ENCODE peak calls at places on chromosomes 11 and 22, in ten cellular contexts. One of them, this sample, is unnamed.
A peak's percentile ranks its signal among the peaks of the same experiment; 100 is the strongest.

GRCh38 chr22:41876675-41877074 is 38.2 kb downstream of the SHISA8 start:
- DNase-seq in amniotic stem cell: no peak
- DNase-seq in CD4-positive, alpha-beta T cell: no peak
- DNase-seq in dermis microvascular lymphatic vessel endothelial cell: no peak
- DNase-seq in NCI-H1092: no peak
- DNase-seq in RWPE1: no peak
- DNase-seq in lower leg skin: no peak
- DNase-seq in stomach: no peak
- DNase-seq in neural crest cell: no peak
- DNase-seq in activated effector memory CD4-positive, alpha-beta T cell treated with anti-CD3 and anti-CD28 coated beads, Interleukin-2, amount 50 U/mL, for 16 hours: no peak
- DNase-seq in this sample: no peak

GRCh38 chr11:112523477-112523876 is 262.8 kb upstream of the PLET1 start:
- DNase-seq in RWPE1: no peak
- DNase-seq in CD4-positive, alpha-beta T cell: no peak
- DNase-seq in stomach: no peak
- DNase-seq in neural crest cell: peak; percentile 26
- DNase-seq in amniotic stem cell: no peak
- DNase-seq in activated effector memory CD4-positive, alpha-beta T cell treated with anti-CD3 and anti-CD28 coated beads, Interleukin-2, amount 50 U/mL, for 16 hours: no peak
- DNase-seq in dermis microvascular lymphatic vessel endothelial cell: no peak
- DNase-seq in lower leg skin: no peak
- DNase-seq in NCI-H1092: peak; percentile 13
- DNase-seq in this sample: no peak

GRCh38 chr11:113681711-113682410 is 24.2 kb downstream of the TMPRSS5 start:
- DNase-seq in lower leg skin: no peak
- DNase-seq in RWPE1: no peak
- DNase-seq in neural crest cell: no peak
- DNase-seq in activated effector memory CD4-positive, alpha-beta T cell treated with anti-CD3 and anti-CD28 coated beads, Interleukin-2, amount 50 U/mL, for 16 hours: no peak
- DNase-seq in dermis microvascular lymphatic vessel endothelial cell: no peak
- DNase-seq in stomach: no peak
- DNase-seq in NCI-H1092: no peak
- DNase-seq in amniotic stem cell: no peak
- DNase-seq in CD4-positive, alpha-beta T cell: no peak
- DNase-seq in this sample: no peak

GRCh38 chr22:48888466-48889208 is 939.0 kb downstream of the BRD1 start:
- DNase-seq in RWPE1: no peak
- DNase-seq in neural crest cell: no peak
- DNase-seq in stomach: no peak
- DNase-seq in NCI-H1092: no peak
- DNase-seq in amniotic stem cell: no peak
- DNase-seq in dermis microvascular lymphatic vessel endothelial cell: no peak
- DNase-seq in CD4-positive, alpha-beta T cell: no peak
- DNase-seq in activated effector memory CD4-positive, alpha-beta T cell treated with anti-CD3 and anti-CD28 coated beads, Interleukin-2, amount 50 U/mL, for 16 hours: peak; percentile 46
- DNase-seq in lower leg skin: peak; percentile 67
- DNase-seq in this sample: no peak

GRCh38 chr11:44912270-44912987 is 38.3 kb downstream of the TP53I11 start:
- DNase-seq in stomach: no peak
- DNase-seq in activated effector memory CD4-positive, alpha-beta T cell treated with anti-CD3 and anti-CD28 coated beads, Interleukin-2, amount 50 U/mL, for 16 hours: no peak
- DNase-seq in lower leg skin: no peak
- DNase-seq in CD4-positive, alpha-beta T cell: no peak
- DNase-seq in neural crest cell: peak; percentile 29
- DNase-seq in RWPE1: no peak
- DNase-seq in amniotic stem cell: no peak
- DNase-seq in NCI-H1092: no peak
- DNase-seq in dermis microvascular lymphatic vessel endothelial cell: no peak
- DNase-seq in this sample: no peak

GRCh38 chr11:25961539-25961938 is 370.4 kb upstream of the ANO3 start:
- DNase-seq in stomach: no peak
- DNase-seq in lower leg skin: no peak
- DNase-seq in amniotic stem cell: no peak
- DNase-seq in activated effector memory CD4-positive, alpha-beta T cell treated with anti-CD3 and anti-CD28 coated beads, Interleukin-2, amount 50 U/mL, for 16 hours: no peak
- DNase-seq in neural crest cell: no peak
- DNase-seq in RWPE1: no peak
- DNase-seq in NCI-H1092: no peak
- DNase-seq in CD4-positive, alpha-beta T cell: no peak
- DNase-seq in dermis microvascular lymphatic vessel endothelial cell: no peak
- DNase-seq in this sample: no peak

GRCh38 chr11:1860108-1860507 is 7.2 kb downstream of the LSP1 start:
- DNase-seq in neural crest cell: no peak
- DNase-seq in dermis microvascular lymphatic vessel endothelial cell: no peak
- DNase-seq in lower leg skin: no peak
- DNase-seq in activated effector memory CD4-positive, alpha-beta T cell treated with anti-CD3 and anti-CD28 coated beads, Interleukin-2, amount 50 U/mL, for 16 hours: no peak
- DNase-seq in NCI-H1092: no peak
- DNase-seq in RWPE1: no peak
- DNase-seq in stomach: no peak
- DNase-seq in CD4-positive, alpha-beta T cell: no peak
- DNase-seq in amniotic stem cell: no peak
- DNase-seq in this sample: no peak

GRCh38 chr11:113204280-113204679 is 110.1 kb upstream of the TTC12 start:
- DNase-seq in activated effector memory CD4-positive, alpha-beta T cell treated with anti-CD3 and anti-CD28 coated beads, Interleukin-2, amount 50 U/mL, for 16 hours: no peak
- DNase-seq in dermis microvascular lymphatic vessel endothelial cell: no peak
- DNase-seq in CD4-positive, alpha-beta T cell: no peak
- DNase-seq in neural crest cell: no peak
- DNase-seq in RWPE1: no peak
- DNase-seq in stomach: no peak
- DNase-seq in lower leg skin: no peak
- DNase-seq in amniotic stem cell: no peak
- DNase-seq in NCI-H1092: no peak
- DNase-seq in this sample: no peak

GRCh38 chr11:75513250-75513649 is 12.5 kb downstream of the GDPD5 start:
- DNase-seq in dermis microvascular lymphatic vessel endothelial cell: peak; percentile 15
- DNase-seq in amniotic stem cell: no peak
- DNase-seq in RWPE1: no peak
- DNase-seq in stomach: no peak
- DNase-seq in lower leg skin: no peak
- DNase-seq in NCI-H1092: no peak
- DNase-seq in activated effector memory CD4-positive, alpha-beta T cell treated with anti-CD3 and anti-CD28 coated beads, Interleukin-2, amount 50 U/mL, for 16 hours: no peak
- DNase-seq in neural crest cell: no peak
- DNase-seq in CD4-positive, alpha-beta T cell: no peak
- DNase-seq in this sample: no peak

GRCh38 chr11:61645179-61645868 is 34.9 kb upstream of the DAGLA start:
- DNase-seq in activated effector memory CD4-positive, alpha-beta T cell treated with anti-CD3 and anti-CD28 coated beads, Interleukin-2, amount 50 U/mL, for 16 hours: no peak
- DNase-seq in stomach: no peak
- DNase-seq in RWPE1: no peak
- DNase-seq in amniotic stem cell: no peak
- DNase-seq in neural crest cell: no peak
- DNase-seq in dermis microvascular lymphatic vessel endothelial cell: no peak
- DNase-seq in CD4-positive, alpha-beta T cell: no peak
- DNase-seq in lower leg skin: no peak
- DNase-seq in NCI-H1092: no peak
- DNase-seq in this sample: no peak

GRCh38 chr11:8098361-8098760 is 17.4 kb downstream of the TUB start:
- DNase-seq in lower leg skin: no peak
- DNase-seq in amniotic stem cell: no peak
- DNase-seq in CD4-positive, alpha-beta T cell: no peak
- DNase-seq in NCI-H1092: no peak
- DNase-seq in dermis microvascular lymphatic vessel endothelial cell: no peak
- DNase-seq in stomach: peak; percentile 17
- DNase-seq in neural crest cell: no peak
- DNase-seq in activated effector memory CD4-positive, alpha-beta T cell treated with anti-CD3 and anti-CD28 coated beads, Interleukin-2, amount 50 U/mL, for 16 hours: peak; percentile 55
- DNase-seq in RWPE1: no peak
- DNase-seq in this sample: no peak

GRCh38 chr22:37425800-37426531 is 1.3 kb downstream of the ELFN2 start:
- DNase-seq in RWPE1: no peak
- DNase-seq in dermis microvascular lymphatic vessel endothelial cell: no peak
- DNase-seq in NCI-H1092: no peak
- DNase-seq in activated effector memory CD4-positive, alpha-beta T cell treated with anti-CD3 and anti-CD28 coated beads, Interleukin-2, amount 50 U/mL, for 16 hours: no peak
- DNase-seq in stomach: no peak
- DNase-seq in amniotic stem cell: no peak
- DNase-seq in neural crest cell: no peak
- DNase-seq in lower leg skin: no peak
- DNase-seq in CD4-positive, alpha-beta T cell: no peak
- DNase-seq in this sample: no peak

GRCh38 chr11:5621580-5621979 is 3.2 kb upstream of the TRIM34 start:
- DNase-seq in activated effector memory CD4-positive, alpha-beta T cell treated with anti-CD3 and anti-CD28 coated beads, Interleukin-2, amount 50 U/mL, for 16 hours: no peak
- DNase-seq in CD4-positive, alpha-beta T cell: no peak
- DNase-seq in lower leg skin: no peak
- DNase-seq in stomach: no peak
- DNase-seq in NCI-H1092: no peak
- DNase-seq in RWPE1: no peak
- DNase-seq in amniotic stem cell: no peak
- DNase-seq in neural crest cell: no peak
- DNase-seq in dermis microvascular lymphatic vessel endothelial cell: no peak
- DNase-seq in this sample: no peak

GRCh38 chr11:17498058-17498457 is 21.4 kb upstream of the ABCC8 start:
- DNase-seq in NCI-H1092: peak; percentile 21
- DNase-seq in dermis microvascular lymphatic vessel endothelial cell: no peak
- DNase-seq in RWPE1: no peak
- DNase-seq in stomach: no peak
- DNase-seq in amniotic stem cell: no peak
- DNase-seq in neural crest cell: no peak
- DNase-seq in CD4-positive, alpha-beta T cell: no peak
- DNase-seq in lower leg skin: no peak
- DNase-seq in activated effector memory CD4-positive, alpha-beta T cell treated with anti-CD3 and anti-CD28 coated beads, Interleukin-2, amount 50 U/mL, for 16 hours: no peak
- DNase-seq in this sample: no peak

GRCh38 chr11:133197425-133197824 is 334.9 kb downstream of the OPCML start:
- DNase-seq in CD4-positive, alpha-beta T cell: no peak
- DNase-seq in stomach: no peak
- DNase-seq in neural crest cell: no peak
- DNase-seq in lower leg skin: no peak
- DNase-seq in dermis microvascular lymphatic vessel endothelial cell: no peak
- DNase-seq in amniotic stem cell: no peak
- DNase-seq in NCI-H1092: no peak
- DNase-seq in RWPE1: no peak
- DNase-seq in activated effector memory CD4-positive, alpha-beta T cell treated with anti-CD3 and anti-CD28 coated beads, Interleukin-2, amount 50 U/mL, for 16 hours: no peak
- DNase-seq in this sample: no peak

GRCh38 chr11:9851366-9851765 is 187.5 kb downstream of the SWAP70 start:
- DNase-seq in neural crest cell: no peak
- DNase-seq in amniotic stem cell: no peak
- DNase-seq in stomach: no peak
- DNase-seq in NCI-H1092: no peak
- DNase-seq in CD4-positive, alpha-beta T cell: no peak
- DNase-seq in RWPE1: no peak
- DNase-seq in lower leg skin: no peak
- DNase-seq in dermis microvascular lymphatic vessel endothelial cell: peak; percentile 61
- DNase-seq in activated effector memory CD4-positive, alpha-beta T cell treated with anti-CD3 and anti-CD28 coated beads, Interleukin-2, amount 50 U/mL, for 16 hours: no peak
- DNase-seq in this sample: no peak

GRCh38 chr11:19905280-19905853 is 192.7 kb downstream of the NAV2 start:
- DNase-seq in stomach: no peak
- DNase-seq in NCI-H1092: peak; percentile 32
- DNase-seq in lower leg skin: no peak
- DNase-seq in RWPE1: peak; percentile 62
- DNase-seq in CD4-positive, alpha-beta T cell: no peak
- DNase-seq in activated effector memory CD4-positive, alpha-beta T cell treated with anti-CD3 and anti-CD28 coated beads, Interleukin-2, amount 50 U/mL, for 16 hours: no peak
- DNase-seq in dermis microvascular lymphatic vessel endothelial cell: peak; percentile 16
- DNase-seq in amniotic stem cell: peak; percentile 47
- DNase-seq in neural crest cell: no peak
- DNase-seq in this sample: no peak

This sample was measured in activated gamma-delta T cell treated with Interleukin-2 at 50 U/mL for 16 hours.